ENCODE peak calls at places on chromosomes 16 and 17, in five cellular contexts. B is cardiac muscle cell, R is heart left ventricle, H is MM.1S, O is astrocyte. T is an unnamed sample.

GRCh38 chr17:78952706-78953105 is 27.0 kb downstream of the LGALS3BP start:
- DNase-seq in O (no peak), H (no peak), R (no peak), B (no peak), T (no peak)

GRCh38 chr16:24918641-24919040 is 72.9 kb downstream of the SLC5A11 start:
- DNase-seq in O (no peak), H (no peak), R (no peak), B (no peak), T (no peak)

GRCh38 chr16:22075043-22075757 is 17.1 kb upstream of the VWA3A start:
- DNase-seq in R (no peak), O (peak), H (no peak), B (no peak), T (no peak)

GRCh38 chr17:18314059-18314730 is 599 bp downstream of the TOP3A start:
- DNase-seq in B (peak), R (no peak), O (peak), H (no peak), T (no peak)

GRCh38 chr17:51298508-51299371 is 38.4 kb downstream of the UTP18 start:
- DNase-seq in O (peak), H (peak), R (no peak), B (peak), T (no peak)

GRCh38 chr16:89170346-89171215 is 967 bp upstream of the CDH15 start:
- DNase-seq in R (no peak), H (peak), B (no peak), O (no peak), T (no peak)

GRCh38 chr16:57567691-57568090 is 25.2 kb downstream of the ADGRG5 start:
- DNase-seq in O (no peak), B (no peak), H (no peak), R (no peak), T (no peak)

GRCh38 chr17:27245230-27245696 is 48.7 kb upstream of the WSB1 start:
- DNase-seq in R (peak), B (peak), O (peak), H (peak), T (peak)

GRCh38 chr17:81733507-81734404 is 21.7 kb downstream of the SLC25A10 start:
- DNase-seq in H (peak), O (no peak), B (peak), R (peak), T (peak)

GRCh38 chr17:46866325-46866724 is 14.9 kb downstream of the WNT9B start:
- DNase-seq in B (no peak), O (no peak), R (no peak), H (no peak), T (no peak)

GRCh38 chr16:73037331-73037745 is 10.6 kb downstream of the ZFHX3 start:
- DNase-seq in B (no peak), R (no peak), H (peak), O (no peak), T (no peak)

GRCh38 chr16:29321585-29321984 is 84.9 kb downstream of the NPIPB11 start:
- DNase-seq in B (no peak), H (no peak), O (no peak), R (no peak), T (no peak)

GRCh38 chr17:49402706-49403105 is 12.0 kb downstream of the PHB1 start:
- DNase-seq in R (no peak), O (no peak), H (no peak), B (no peak), T (no peak)

GRCh38 chr16:75319513-75320401 is 68.3 kb upstream of the BCAR1 start:
- DNase-seq in O (peak), R (no peak), B (peak), H (peak), T (no peak)

GRCh38 chr16:24993722-24994686 is 21.2 kb downstream of the ARHGAP17 start:
- DNase-seq in B (peak), O (peak), H (no peak), R (no peak), T (no peak)

GRCh38 chr16:19348578-19349315 is 63.2 kb downstream of the CLEC19A start:
- DNase-seq in B (no peak), O (peak), H (no peak), R (no peak), T (no peak)

GRCh38 chr16:14194706-14195105 is 123.6 kb downstream of the MRTFB start:
- DNase-seq in O (no peak), B (no peak), H (no peak), R (no peak), T (no peak)

GRCh38 chr16:12017583-12017982 is 41.0 kb downstream of the SNX29 start:
- DNase-seq in O (peak), R (no peak), B (peak), H (no peak), T (no peak)

GRCh38 chr17:39738568-39738901 is 797 bp downstream of the GRB7 start:
- DNase-seq in R (no peak), H (peak), B (no peak), O (no peak), T (no peak)

GRCh38 chr16:56933828-56934598 is 2.1 kb downstream of the HERPUD1 start:
- DNase-seq in H (no peak), B (no peak), R (no peak), O (no peak), T (no peak)

GRCh38 chr16:72241930-72242329 is 70.0 kb upstream of the PMFBP1 start:
- DNase-seq in H (peak), R (no peak), O (peak), B (peak), T (no peak)

GRCh38 chr16:69937465-69937951 is 13.6 kb upstream of the CLEC18A start:
- DNase-seq in R (no peak), H (no peak), O (no peak), B (no peak), T (no peak)

GRCh38 chr17:16281351-16281750 is 64.3 kb downstream of the PIGL start:
- DNase-seq in O (peak), R (no peak), B (peak), H (no peak), T (no peak)

GRCh38 chr17:50967795-50968194 is 101.6 kb upstream of the TOB1 start:
- DNase-seq in B (peak), R (no peak), O (peak), H (no peak), T (no peak)

GRCh38 chr16:21597571-21598030 is 1.8 kb upstream of the METTL9 start:
- DNase-seq in B (no peak), H (no peak), O (no peak), R (no peak), T (no peak)

GRCh38 chr16:27792486-27793275 is 242.7 kb downstream of the KATNIP start:
- DNase-seq in H (no peak), B (no peak), R (no peak), O (peak), T (no peak)

GRCh38 chr16:9647981-9648701 is 534.1 kb downstream of the GRIN2A start:
- DNase-seq in H (peak), B (peak), O (peak), R (no peak), T (no peak)

GRCh38 chr17:74770498-74771318 is 5.4 kb downstream of the NAT9 start:
- DNase-seq in H (peak), B (peak), O (no peak), R (peak), T (no peak)

GRCh38 chr16:49826515-49826914 is 29.4 kb downstream of the ZNF423 start:
- DNase-seq in O (no peak), B (no peak), H (no peak), R (no peak), T (no peak)

GRCh38 chr17:78040561-78041400 is 82.3 kb downstream of the TNRC6C start:
- DNase-seq in B (peak), O (peak), H (no peak), R (peak), T (peak)

GRCh38 chr16:66606000-66606751 is 1.7 kb downstream of the CMTM3 start:
- DNase-seq in H (no peak), R (no peak), B (no peak), O (no peak), T (no peak)

GRCh38 chr16:12361016-12361415 is 384.5 kb downstream of the SNX29 start:
- DNase-seq in R (no peak), B (no peak), H (no peak), O (no peak), T (no peak)

GRCh38 chr16:71794943-71795342 is 13.7 kb downstream of the AP1G1 start:
- DNase-seq in H (no peak), R (no peak), O (no peak), B (no peak), T (no peak)

GRCh38 chr17:6948562-6948961 is 47.3 kb upstream of the ALOX12 start:
- DNase-seq in B (no peak), H (no peak), R (no peak), O (no peak), T (no peak)

GRCh38 chr16:87809150-87809902 is 43.5 kb upstream of the KLHDC4 start:
- DNase-seq in O (no peak), H (peak), R (no peak), B (peak), T (no peak)

GRCh38 chr16:29738514-29738913 is 7.3 kb downstream of the C16orf54 start:
- DNase-seq in R (no peak), O (no peak), B (no peak), H (peak), T (no peak)

GRCh38 chr16:12170103-12171025 is 193.8 kb downstream of the SNX29 start:
- DNase-seq in R (no peak), B (peak), O (peak), H (no peak), T (no peak)

GRCh38 chr17:20174588-20175265 is 165.6 kb downstream of the SPECC1 start:
- DNase-seq in O (peak), R (no peak), H (no peak), B (peak), T (no peak)

GRCh38 chr16:14057878-14058382 is 13.2 kb upstream of the MRTFB start:
- DNase-seq in H (no peak), B (peak), R (peak), O (peak), T (peak)

GRCh38 chr17:10021239-10021638 is 116.2 kb upstream of the RCVRN start:
- DNase-seq in H (peak), R (no peak), B (peak), O (no peak), T (no peak)

GRCh38 chr17:45430738-45431530 is 1.7 kb downstream of the ARHGAP27 start:
- DNase-seq in O (no peak), B (peak), H (peak), R (no peak), T (no peak)
- H3K27ac ChIP-seq in O (no peak), B (no peak), H (peak), R (no peak), T (no peak)

DNA sequence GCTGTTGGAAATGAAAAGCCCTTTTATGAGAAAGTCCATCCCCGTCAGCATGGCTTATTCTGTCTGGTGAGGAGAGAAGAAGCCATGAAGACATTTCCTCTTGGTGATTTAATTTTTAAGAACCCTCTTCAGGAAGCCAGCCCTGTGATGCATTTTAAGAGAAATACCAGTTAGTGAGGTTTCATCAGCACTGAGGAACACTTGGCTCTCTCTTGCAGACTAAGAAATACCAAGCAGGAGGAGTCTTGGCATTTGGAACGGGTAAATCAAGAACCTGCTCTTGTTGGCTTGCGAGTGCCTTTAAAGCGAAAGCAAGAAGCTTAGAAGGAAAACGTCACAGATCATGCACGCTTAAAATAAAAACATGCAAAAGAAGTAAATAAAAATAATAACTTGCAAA is 17.5 kb downstream of the RAB11FIP3 start:
- DNase-seq in H (no peak), R (no peak), O (no peak), B (no peak), T (no peak)
- H3K27ac ChIP-seq in H (no peak), R (no peak), O (no peak), B (peak), T (no peak)

DNA sequence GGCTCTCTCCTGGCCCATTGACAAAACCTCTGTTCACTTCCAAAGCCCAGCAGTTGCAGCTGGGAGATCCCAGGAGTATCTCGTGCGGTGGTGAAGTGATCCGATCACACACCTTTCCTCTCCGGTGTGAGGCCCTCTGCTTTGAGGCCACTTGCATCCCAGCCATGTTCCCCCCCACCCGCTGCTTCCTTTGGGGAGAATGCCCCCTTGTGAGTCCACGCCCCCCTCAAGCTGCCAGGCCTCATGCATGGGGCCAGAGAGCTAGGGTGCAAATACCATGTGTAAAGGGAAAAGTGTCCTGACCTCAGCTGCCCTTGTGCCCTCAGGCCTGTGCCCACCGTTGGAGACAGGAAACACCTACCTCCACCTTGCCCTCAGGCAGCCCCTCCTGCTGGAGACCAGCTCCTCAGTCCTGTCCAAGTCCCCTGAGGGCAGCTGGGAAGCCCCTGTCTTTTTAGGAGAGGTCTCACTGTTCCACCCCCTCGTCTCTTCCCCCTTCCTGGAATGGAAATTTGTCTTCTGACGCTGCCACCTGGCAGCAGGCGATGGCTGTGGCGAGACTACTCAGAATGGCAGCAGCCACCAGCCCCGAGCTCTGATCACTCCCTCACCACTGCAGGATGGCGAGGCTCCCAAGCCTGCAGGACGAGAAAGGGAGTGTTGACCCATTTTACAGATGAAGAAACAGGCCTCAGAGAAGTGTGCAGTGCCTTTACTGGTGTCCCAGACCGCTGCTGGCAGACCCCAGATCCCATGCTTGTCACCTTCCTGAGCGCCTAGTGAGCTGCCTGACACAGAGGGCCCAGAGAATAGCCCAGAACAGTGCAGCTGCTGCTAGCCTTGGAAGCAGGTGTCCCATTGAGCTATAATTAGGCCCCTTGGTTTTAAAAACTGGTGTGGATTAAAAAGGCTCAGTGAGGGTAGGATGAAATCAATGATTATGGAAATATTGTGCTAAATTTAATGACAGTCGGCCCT is 120.6 kb upstream of the CACNG5 start:
- DNase-seq in O (no peak), H (no peak), B (no peak), R (no peak), T (no peak)
- H3K27ac ChIP-seq in O (no peak), H (no peak), B (peak), R (no peak), T (no peak)

DNA sequence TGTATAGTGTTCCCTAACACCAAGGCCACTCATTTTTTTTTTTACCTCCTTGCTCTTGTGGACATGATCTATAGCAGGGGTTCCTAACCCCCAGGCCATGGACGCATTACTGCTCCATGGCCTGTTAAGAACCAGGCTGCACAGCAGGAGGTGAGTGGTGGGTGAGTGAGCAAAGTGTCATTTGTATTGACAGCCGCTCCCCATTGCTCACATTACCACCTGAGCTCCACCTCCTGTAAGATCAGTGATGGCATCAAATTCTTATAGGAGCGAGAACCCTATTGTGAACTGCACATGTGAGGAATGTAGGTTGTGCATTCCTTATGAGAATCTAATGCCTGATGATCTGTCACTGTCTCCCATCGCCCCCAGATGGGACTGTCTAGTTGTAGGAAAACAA is 342.0 kb downstream of the SOX9 start:
- DNase-seq in O (no peak), B (no peak), R (no peak), H (no peak), T (no peak)
- H3K27ac ChIP-seq in O (no peak), B (no peak), R (no peak), H (no peak), T (no peak)